ENCODE peak calls at places on chromosome 22, in eight cellular contexts. One of them, this sample, is unnamed.

GRCh38 chr22:39618996-39619530 is 48.5 kb downstream of the CACNA1I start:
- DNase-seq in Caco-2: no peak
- DNase-seq in PC-3: no peak
- DNase-seq in HCT116: no peak
- DNase-seq in choroid plexus epithelial cell: no peak
- DNase-seq in psoas muscle: no peak
- DNase-seq in H1: no peak
- DNase-seq in NB4: no peak
- DNase-seq in this sample: no peak

GRCh38 chr22:37560682-37561208 is 465 bp downstream of the CDC42EP1 start:
- DNase-seq in psoas muscle: peak; percentile 64
- DNase-seq in PC-3: peak; percentile 27
- DNase-seq in Caco-2: peak; percentile 59
- DNase-seq in HCT116: no peak
- DNase-seq in NB4: no peak
- DNase-seq in H1: no peak
- DNase-seq in choroid plexus epithelial cell: peak; percentile 61
- DNase-seq in this sample: peak; percentile 55

GRCh38 chr22:33735978-33736377 is 184.3 kb downstream of the LARGE1 start:
- DNase-seq in choroid plexus epithelial cell: no peak
- DNase-seq in H1: no peak
- DNase-seq in PC-3: no peak
- DNase-seq in HCT116: no peak
- DNase-seq in psoas muscle: no peak
- DNase-seq in Caco-2: no peak
- DNase-seq in NB4: no peak
- DNase-seq in this sample: no peak

GRCh38 chr22:44702479-44703219 is 645 bp downstream of the PRR5 start:
- DNase-seq in PC-3: peak; percentile 15
- DNase-seq in psoas muscle: no peak
- DNase-seq in HCT116: no peak
- DNase-seq in Caco-2: peak; percentile 60
- DNase-seq in choroid plexus epithelial cell: peak; percentile 50
- DNase-seq in H1: no peak
- DNase-seq in NB4: peak; percentile 38
- DNase-seq in this sample: peak; percentile 84

GRCh38 chr22:32466496-32466895 is 2.2 kb upstream of the BPIFC start:
- DNase-seq in psoas muscle: no peak
- DNase-seq in NB4: no peak
- DNase-seq in choroid plexus epithelial cell: no peak
- DNase-seq in H1: no peak
- DNase-seq in PC-3: no peak
- DNase-seq in Caco-2: no peak
- DNase-seq in HCT116: no peak
- DNase-seq in this sample: no peak

GRCh38 chr22:49011769-49012598 is 815.7 kb downstream of the BRD1 start:
- DNase-seq in HCT116: no peak
- DNase-seq in H1: no peak
- DNase-seq in psoas muscle: no peak
- DNase-seq in Caco-2: no peak
- DNase-seq in NB4: no peak
- DNase-seq in choroid plexus epithelial cell: no peak
- DNase-seq in PC-3: no peak
- DNase-seq in this sample: no peak

GRCh38 chr22:39114157-39114511 is 17.1 kb downstream of the APOBEC3H start:
- DNase-seq in HCT116: no peak
- DNase-seq in PC-3: no peak
- DNase-seq in choroid plexus epithelial cell: no peak
- DNase-seq in Caco-2: no peak
- DNase-seq in NB4: no peak
- DNase-seq in H1: peak; percentile 49
- DNase-seq in psoas muscle: no peak
- DNase-seq in this sample: no peak

GRCh38 chr22:31646186-31647019 is 15.6 kb downstream of the PISD start:
- DNase-seq in psoas muscle: no peak
- DNase-seq in choroid plexus epithelial cell: peak; percentile 100
- DNase-seq in PC-3: peak; percentile 72
- DNase-seq in NB4: no peak
- DNase-seq in H1: no peak
- DNase-seq in Caco-2: peak; percentile 89
- DNase-seq in HCT116: peak; percentile 91
- DNase-seq in this sample: peak; percentile 100

GRCh38 chr22:47043835-47044721 is 281.6 kb downstream of the TBC1D22A start:
- DNase-seq in psoas muscle: no peak
- DNase-seq in choroid plexus epithelial cell: peak; percentile 17
- DNase-seq in NB4: peak; percentile 61
- DNase-seq in Caco-2: no peak
- DNase-seq in HCT116: no peak
- DNase-seq in PC-3: no peak
- DNase-seq in H1: no peak
- DNase-seq in this sample: peak; percentile 81

GRCh38 chr22:48686694-48687302 is 1140.9 kb downstream of the BRD1 start:
- DNase-seq in choroid plexus epithelial cell: no peak
- DNase-seq in PC-3: no peak
- DNase-seq in HCT116: no peak
- DNase-seq in NB4: no peak
- DNase-seq in psoas muscle: no peak
- DNase-seq in H1: no peak
- DNase-seq in Caco-2: no peak
- DNase-seq in this sample: no peak

GRCh38 chr22:47839586-47840245 is 1077.3 kb downstream of the TBC1D22A start:
- DNase-seq in Caco-2: no peak
- DNase-seq in NB4: no peak
- DNase-seq in PC-3: no peak
- DNase-seq in HCT116: no peak
- DNase-seq in choroid plexus epithelial cell: no peak
- DNase-seq in H1: no peak
- DNase-seq in psoas muscle: no peak
- DNase-seq in this sample: peak; percentile 32

GRCh38 chr22:31647066-31647465 is 14.9 kb downstream of the PISD start:
- DNase-seq in H1: no peak
- DNase-seq in HCT116: no peak
- DNase-seq in PC-3: no peak
- DNase-seq in choroid plexus epithelial cell: no peak
- DNase-seq in psoas muscle: no peak
- DNase-seq in NB4: no peak
- DNase-seq in Caco-2: no peak
- DNase-seq in this sample: no peak

GRCh38 chr22:49977578-49977977 is 17.0 kb downstream of the PIM3 start:
- DNase-seq in PC-3: no peak
- DNase-seq in H1: no peak
- DNase-seq in HCT116: no peak
- DNase-seq in NB4: peak; percentile 1
- DNase-seq in psoas muscle: no peak
- DNase-seq in Caco-2: no peak
- DNase-seq in choroid plexus epithelial cell: no peak
- DNase-seq in this sample: no peak

GRCh38 chr22:21690401-21690801 is 24.6 kb downstream of the PPIL2 start:
- DNase-seq in H1: no peak
- DNase-seq in NB4: no peak
- DNase-seq in HCT116: no peak
- DNase-seq in Caco-2: no peak
- DNase-seq in PC-3: no peak
- DNase-seq in choroid plexus epithelial cell: no peak
- DNase-seq in psoas muscle: no peak
- DNase-seq in this sample: no peak

GRCh38 chr22:49807780-49808708 is 19.6 kb downstream of the BRD1 start:
- DNase-seq in psoas muscle: no peak
- DNase-seq in HCT116: no peak
- DNase-seq in choroid plexus epithelial cell: no peak
- DNase-seq in Caco-2: no peak
- DNase-seq in NB4: no peak
- DNase-seq in H1: no peak
- DNase-seq in PC-3: no peak
- DNase-seq in this sample: peak; percentile 58

GRCh38 chr22:50112151-50113118 is 22.6 kb downstream of the MOV10L1 start:
- DNase-seq in HCT116: no peak
- DNase-seq in Caco-2: no peak
- DNase-seq in H1: no peak
- DNase-seq in choroid plexus epithelial cell: peak; percentile 94
- DNase-seq in PC-3: peak; percentile 25
- DNase-seq in NB4: peak; percentile 84
- DNase-seq in psoas muscle: no peak
- DNase-seq in this sample: peak; percentile 91

GRCh38 chr22:46262449-46263207 is 515 bp downstream of the PKDREJ start:
- DNase-seq in psoas muscle: peak; percentile 77
- DNase-seq in PC-3: no peak
- DNase-seq in Caco-2: no peak
- DNase-seq in choroid plexus epithelial cell: peak; percentile 49
- DNase-seq in NB4: no peak
- DNase-seq in H1: peak; percentile 46
- DNase-seq in HCT116: no peak
- DNase-seq in this sample: peak; percentile 52

GRCh38 chr22:16586991-16587390 is 5.6 kb downstream of the CCT8L2 start:
- DNase-seq in Caco-2: no peak
- DNase-seq in HCT116: no peak
- DNase-seq in NB4: no peak
- DNase-seq in choroid plexus epithelial cell: no peak
- DNase-seq in psoas muscle: no peak
- DNase-seq in PC-3: no peak
- DNase-seq in H1: no peak
- DNase-seq in this sample: no peak

GRCh38 chr22:36977401-36977861 is 41.8 kb downstream of the TST start:
- DNase-seq in Caco-2: peak; percentile 53
- DNase-seq in PC-3: peak; percentile 6
- DNase-seq in choroid plexus epithelial cell: peak; percentile 57
- DNase-seq in H1: peak; percentile 57
- DNase-seq in HCT116: no peak
- DNase-seq in psoas muscle: peak; percentile 45
- DNase-seq in NB4: peak; percentile 81
- DNase-seq in this sample: peak; percentile 15

GRCh38 chr22:32175751-32176644 is 16.9 kb upstream of the C22orf42 start:
- DNase-seq in choroid plexus epithelial cell: no peak
- DNase-seq in NB4: no peak
- DNase-seq in HCT116: no peak
- DNase-seq in H1: no peak
- DNase-seq in psoas muscle: no peak
- DNase-seq in Caco-2: no peak
- DNase-seq in PC-3: no peak
- DNase-seq in this sample: no peak

GRCh38 chr22:50665738-50666137 is 6.9 kb upstream of the SHANK3 start:
- DNase-seq in Caco-2: no peak
- DNase-seq in H1: no peak
- DNase-seq in PC-3: no peak
- DNase-seq in NB4: no peak
- DNase-seq in choroid plexus epithelial cell: no peak
- DNase-seq in psoas muscle: no peak
- DNase-seq in HCT116: no peak
- DNase-seq in this sample: no peak

GRCh38 chr22:40679964-40680818 is 907 bp downstream of the MCHR1 start:
- DNase-seq in psoas muscle: no peak
- DNase-seq in HCT116: no peak
- DNase-seq in NB4: no peak
- DNase-seq in Caco-2: no peak
- DNase-seq in H1: no peak
- DNase-seq in PC-3: no peak
- DNase-seq in choroid plexus epithelial cell: peak; percentile 27
- DNase-seq in this sample: peak; percentile 49

GRCh38 chr22:28064941-28065340 is 145.9 kb upstream of the PITPNB start:
- DNase-seq in HCT116: no peak
- DNase-seq in PC-3: no peak
- DNase-seq in NB4: no peak
- DNase-seq in choroid plexus epithelial cell: peak; percentile 19
- DNase-seq in H1: no peak
- DNase-seq in Caco-2: no peak
- DNase-seq in psoas muscle: no peak
- DNase-seq in this sample: peak; percentile 27
- H3K4me3 ChIP-seq in HCT116: no peak overlapping the region
- H3K4me3 ChIP-seq in PC-3: no peak overlapping the region
- H3K4me3 ChIP-seq in NB4: no peak overlapping the region
- H3K4me3 ChIP-seq in choroid plexus epithelial cell: no peak overlapping the region
- H3K4me3 ChIP-seq in H1: no peak overlapping the region
- H3K4me3 ChIP-seq in Caco-2: no peak overlapping the region
- H3K4me3 ChIP-seq in psoas muscle: no peak overlapping the region
- H3K4me3 ChIP-seq in this sample: no peak overlapping the region

GRCh38 chr22:17867160-17867785 is 93.0 kb upstream of the BID start:
- DNase-seq in Caco-2: no peak
- DNase-seq in psoas muscle: no peak
- DNase-seq in NB4: peak; percentile 44
- DNase-seq in HCT116: no peak
- DNase-seq in PC-3: no peak
- DNase-seq in H1: no peak
- DNase-seq in choroid plexus epithelial cell: no peak
- DNase-seq in this sample: peak; percentile 42
- TF ChIP-seq CTCF in Caco-2: no peak
- TF ChIP-seq CTCF in psoas muscle: no peak
- TF ChIP-seq CTCF in NB4: no peak
- TF ChIP-seq CTCF in HCT116: no peak
- TF ChIP-seq CTCF in PC-3: no peak
- TF ChIP-seq CTCF in H1: no peak
- TF ChIP-seq CTCF in choroid plexus epithelial cell: no peak
- TF ChIP-seq CTCF in this sample: no peak

DNA sequence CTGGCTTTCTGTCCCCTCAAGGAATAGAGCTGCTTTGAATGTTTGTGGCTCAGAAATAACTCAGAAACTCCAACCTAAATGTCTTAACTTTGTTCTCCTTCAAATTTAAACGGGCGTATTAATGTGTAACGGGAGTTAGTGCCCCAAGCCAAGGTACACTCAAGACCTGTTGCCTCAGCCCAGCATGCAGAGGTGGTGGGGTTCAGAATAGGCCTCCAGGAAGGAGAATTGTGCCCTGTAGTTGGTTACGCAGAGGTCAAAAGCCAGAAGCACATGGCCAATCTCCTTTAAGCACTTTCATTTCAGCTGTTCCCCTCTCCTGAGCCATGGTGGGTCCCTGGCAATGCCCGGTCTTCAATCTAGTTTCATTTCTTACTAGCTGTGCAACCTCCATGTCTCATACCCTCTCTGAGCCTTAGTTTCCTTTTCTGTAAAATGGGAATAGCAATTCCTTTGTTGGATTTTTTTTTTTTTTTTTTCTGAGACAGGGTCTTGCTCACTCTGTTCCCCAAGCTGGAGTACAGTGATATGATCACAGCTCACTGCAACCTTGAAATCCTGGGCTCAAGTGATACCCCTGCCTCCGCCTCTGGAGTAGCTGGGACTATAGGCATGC is 4.2 kb downstream of the HMOX1 start:
- DNase-seq in psoas muscle: no peak
- DNase-seq in PC-3: no peak
- DNase-seq in H1: no peak
- DNase-seq in Caco-2: no peak
- DNase-seq in NB4: no peak
- DNase-seq in choroid plexus epithelial cell: no peak
- DNase-seq in HCT116: no peak
- DNase-seq in this sample: no peak
- H3K4me3 ChIP-seq in psoas muscle: peak overlapping the region; percentile 84
- H3K4me3 ChIP-seq in PC-3: no peak overlapping the region
- H3K4me3 ChIP-seq in H1: no peak overlapping the region
- H3K4me3 ChIP-seq in Caco-2: no peak overlapping the region
- H3K4me3 ChIP-seq in NB4: no peak overlapping the region
- H3K4me3 ChIP-seq in choroid plexus epithelial cell: no peak overlapping the region
- H3K4me3 ChIP-seq in HCT116: no peak overlapping the region
- H3K4me3 ChIP-seq in this sample: no peak overlapping the region

DNA sequence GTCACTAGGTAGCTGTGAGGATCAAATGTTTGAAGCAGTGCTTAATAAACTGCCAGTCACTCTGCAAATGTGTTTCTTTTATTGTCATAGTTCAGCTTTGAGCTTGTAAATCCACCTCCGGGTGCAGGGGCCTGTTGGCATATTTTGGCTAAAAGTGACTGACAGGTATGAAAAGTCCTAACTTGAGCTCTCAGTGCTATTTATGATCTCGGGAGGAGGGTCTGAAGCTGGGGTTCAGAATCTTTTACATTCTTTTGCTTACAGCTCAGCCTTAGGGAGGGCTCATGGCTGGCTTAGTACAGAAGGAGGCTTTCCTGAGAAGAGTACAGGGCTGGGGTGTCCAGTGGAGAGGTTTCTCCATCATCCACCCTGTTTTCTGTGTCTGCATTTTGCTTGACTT is 1.5 kb downstream of the ASPHD2 start:
- DNase-seq in psoas muscle: no peak
- DNase-seq in NB4: no peak
- DNase-seq in Caco-2: no peak
- DNase-seq in H1: no peak
- DNase-seq in PC-3: no peak
- DNase-seq in HCT116: no peak
- DNase-seq in choroid plexus epithelial cell: no peak
- DNase-seq in this sample: no peak
- TF ChIP-seq CTCF in psoas muscle: no peak
- TF ChIP-seq CTCF in NB4: no peak
- TF ChIP-seq CTCF in Caco-2: no peak
- TF ChIP-seq CTCF in H1: no peak
- TF ChIP-seq CTCF in PC-3: no peak
- TF ChIP-seq CTCF in HCT116: no peak
- TF ChIP-seq CTCF in choroid plexus epithelial cell: no peak
- TF ChIP-seq CTCF in this sample: no peak